ENCODE peak calls at places on chromosomes 11 and 22, in six cellular contexts. One of them, this sample, is unnamed.

GRCh38 chr22:44676441-44677298 is 25.3 kb upstream of the PRR5 start:
- DNase-seq in K562: peak; percentile 84
- DNase-seq in HCT116: no peak
- DNase-seq in WTC11: no peak
- DNase-seq in A549: peak; percentile 28
- DNase-seq in H1: no peak
- DNase-seq in this sample: peak; percentile 66

GRCh38 chr11:12216542-12217422 is 106.4 kb downstream of the MICAL2 start:
- DNase-seq in HCT116: no peak
- DNase-seq in A549: no peak
- DNase-seq in WTC11: no peak
- DNase-seq in K562: no peak
- DNase-seq in H1: no peak
- DNase-seq in this sample: no peak

GRCh38 chr11:79440451-79441158 is at the start of gene TENM4:
- DNase-seq in H1: no peak
- DNase-seq in A549: no peak
- DNase-seq in HCT116: no peak
- DNase-seq in K562: no peak
- DNase-seq in WTC11: peak; percentile 61
- DNase-seq in this sample: no peak

GRCh38 chr11:59707371-59707770 is 6.3 kb downstream of the OR10V1 start:
- DNase-seq in K562: no peak
- DNase-seq in WTC11: no peak
- DNase-seq in HCT116: no peak
- DNase-seq in H1: no peak
- DNase-seq in A549: no peak
- DNase-seq in this sample: no peak

GRCh38 chr11:15958939-15959338 is 397.4 kb downstream of the SOX6 start:
- DNase-seq in A549: no peak
- DNase-seq in K562: no peak
- DNase-seq in H1: no peak
- DNase-seq in WTC11: no peak
- DNase-seq in HCT116: no peak
- DNase-seq in this sample: no peak

GRCh38 chr11:111571829-111572501 is 30.3 kb upstream of the SIK2 start:
- DNase-seq in WTC11: no peak
- DNase-seq in H1: no peak
- DNase-seq in K562: no peak
- DNase-seq in A549: no peak
- DNase-seq in HCT116: no peak
- DNase-seq in this sample: no peak

GRCh38 chr22:24410110-24410856 is 17.1 kb upstream of the ADORA2A start:
- DNase-seq in WTC11: no peak
- DNase-seq in K562: no peak
- DNase-seq in HCT116: no peak
- DNase-seq in H1: no peak
- DNase-seq in A549: no peak
- DNase-seq in this sample: peak; percentile 48

GRCh38 chr11:11177156-11177808 is 175.8 kb downstream of the CSNK2A3 start:
- DNase-seq in K562: no peak
- DNase-seq in A549: no peak
- DNase-seq in H1: no peak
- DNase-seq in HCT116: no peak
- DNase-seq in WTC11: no peak
- DNase-seq in this sample: no peak

GRCh38 chr11:45146072-45147016 is at the start of gene PRDM11:
- DNase-seq in HCT116: peak; percentile 18
- DNase-seq in H1: no peak
- DNase-seq in A549: peak; percentile 80
- DNase-seq in WTC11: peak; percentile 34
- DNase-seq in K562: peak; percentile 85
- DNase-seq in this sample: peak; percentile 65

GRCh38 chr11:46889689-46890475 is 28.5 kb downstream of the LRP4 start:
- DNase-seq in A549: peak; percentile 62
- DNase-seq in K562: peak; percentile 69
- DNase-seq in HCT116: peak; percentile 47
- DNase-seq in WTC11: peak; percentile 80
- DNase-seq in H1: peak; percentile 51
- DNase-seq in this sample: peak; percentile 76

GRCh38 chr22:48784701-48785503 is 1042.8 kb downstream of the BRD1 start:
- DNase-seq in WTC11: no peak
- DNase-seq in H1: no peak
- DNase-seq in K562: no peak
- DNase-seq in HCT116: no peak
- DNase-seq in A549: no peak
- DNase-seq in this sample: no peak

DNA sequence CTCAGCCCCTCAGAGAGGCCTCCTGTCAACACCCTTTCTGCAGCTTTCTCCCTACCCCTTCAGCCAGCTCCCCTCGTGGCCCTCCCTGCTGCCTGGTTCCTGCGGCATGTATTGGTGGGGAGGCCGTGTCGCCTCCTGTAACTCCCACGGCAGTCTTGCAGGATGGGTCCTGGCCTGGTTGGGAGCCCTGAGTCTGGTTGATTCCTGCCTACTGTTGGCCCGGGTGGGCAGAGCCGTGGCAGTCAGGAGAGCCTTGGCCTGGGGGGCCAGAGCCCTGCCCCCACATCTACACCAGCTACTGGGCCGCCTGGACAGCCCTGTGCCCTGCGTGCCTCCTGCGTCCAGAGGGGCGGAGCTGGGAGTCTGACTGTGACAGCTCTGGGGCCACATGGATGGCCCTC is 30.3 kb upstream of the GRAMD4 start:
- DNase-seq in K562: no peak
- DNase-seq in H1: no peak
- DNase-seq in WTC11: peak; percentile 10
- DNase-seq in HCT116: no peak
- DNase-seq in A549: no peak
- DNase-seq in this sample: no peak
- TF ChIP-seq MAX in K562: no peak
- TF ChIP-seq MAX in H1: no peak
- TF ChIP-seq MAX in WTC11: no peak
- TF ChIP-seq MAX in HCT116: no peak
- TF ChIP-seq MAX in A549: no peak
- TF ChIP-seq MAX in this sample: no peak

GRCh38 chr11:104443387-104443786 is 279.4 kb upstream of the PDGFD start:
- DNase-seq in H1: no peak
- DNase-seq in K562: no peak
- DNase-seq in A549: no peak
- DNase-seq in HCT116: no peak
- DNase-seq in WTC11: no peak
- DNase-seq in this sample: no peak

GRCh38 chr11:104442320-104442719 is 278.4 kb upstream of the PDGFD start:
- DNase-seq in A549: no peak
- DNase-seq in WTC11: no peak
- DNase-seq in HCT116: no peak
- DNase-seq in K562: no peak
- DNase-seq in H1: no peak
- DNase-seq in this sample: peak; percentile 81
- TF ChIP-seq MAX in A549: no peak
- TF ChIP-seq MAX in WTC11: no peak
- TF ChIP-seq MAX in HCT116: no peak
- TF ChIP-seq MAX in K562: no peak
- TF ChIP-seq MAX in H1: no peak
- TF ChIP-seq MAX in this sample: no peak

DNA sequence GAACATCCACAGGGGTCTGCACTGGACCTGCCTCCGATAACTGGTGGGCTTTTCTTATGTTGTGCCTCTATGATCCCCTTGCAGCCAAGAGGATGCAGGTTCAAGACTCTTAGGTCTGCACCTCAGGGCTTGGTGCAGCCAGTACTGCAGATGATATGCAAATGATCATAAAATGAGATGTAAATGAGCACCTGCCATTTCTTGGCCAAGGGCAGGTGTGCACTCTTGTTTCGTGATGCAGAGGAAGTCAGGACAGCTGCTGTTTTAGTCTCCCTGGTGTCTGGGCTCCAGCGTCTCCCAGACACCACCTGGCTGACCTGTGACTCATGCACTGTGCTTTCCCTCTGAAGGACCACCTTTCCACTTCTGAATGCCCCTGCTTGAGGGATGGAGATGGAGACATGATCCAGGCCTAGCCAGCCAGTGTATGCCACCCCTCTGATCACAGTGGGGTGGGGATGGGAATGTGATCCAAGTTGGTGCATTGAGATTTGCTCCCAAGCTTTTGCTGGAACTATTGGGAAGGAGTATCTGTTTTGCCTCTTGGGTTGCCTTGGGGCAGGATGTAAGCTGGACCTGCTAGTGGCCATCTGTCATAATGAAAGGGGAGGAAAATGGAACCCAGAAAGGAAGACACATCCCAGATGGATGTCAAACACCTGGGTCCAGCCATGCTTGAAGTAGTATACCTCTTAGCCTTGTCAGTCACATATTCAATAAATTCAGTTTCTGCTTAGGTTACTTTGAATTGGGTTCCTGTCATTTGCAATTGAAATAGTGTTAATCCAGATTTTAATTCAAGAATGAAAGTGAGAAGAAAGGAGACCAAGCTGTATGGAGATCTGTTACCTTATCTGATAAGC is 3.3 kb upstream of the KCNJ11 start:
- DNase-seq in WTC11: no peak
- DNase-seq in HCT116: no peak
- DNase-seq in A549: no peak
- DNase-seq in K562: no peak
- DNase-seq in H1: no peak
- DNase-seq in this sample: no peak
- TF ChIP-seq MAX in WTC11: no peak
- TF ChIP-seq MAX in HCT116: no peak
- TF ChIP-seq MAX in A549: no peak
- TF ChIP-seq MAX in K562: no peak
- TF ChIP-seq MAX in H1: no peak
- TF ChIP-seq MAX in this sample: no peak

GRCh38 chr22:36814796-36815195 is 2.0 kb downstream of the PVALB start:
- DNase-seq in A549: no peak
- DNase-seq in H1: no peak
- DNase-seq in HCT116: no peak
- DNase-seq in K562: no peak
- DNase-seq in WTC11: no peak
- DNase-seq in this sample: no peak

GRCh38 chr22:36807627-36808026 is 9.2 kb downstream of the PVALB start:
- DNase-seq in H1: no peak
- DNase-seq in K562: no peak
- DNase-seq in A549: no peak
- DNase-seq in HCT116: no peak
- DNase-seq in WTC11: no peak
- DNase-seq in this sample: no peak

GRCh38 chr22:36809351-36809750 is 7.5 kb downstream of the PVALB start:
- DNase-seq in WTC11: no peak
- DNase-seq in H1: no peak
- DNase-seq in K562: no peak
- DNase-seq in HCT116: no peak
- DNase-seq in A549: no peak
- DNase-seq in this sample: no peak

GRCh38 chr22:36808611-36809344 is 8.1 kb downstream of the PVALB start:
- DNase-seq in WTC11: no peak
- DNase-seq in H1: no peak
- DNase-seq in HCT116: no peak
- DNase-seq in K562: no peak
- DNase-seq in A549: no peak
- DNase-seq in this sample: no peak

GRCh38 chr22:36811094-36811797 is 5.6 kb downstream of the PVALB start:
- DNase-seq in HCT116: no peak
- DNase-seq in K562: no peak
- DNase-seq in A549: no peak
- DNase-seq in WTC11: no peak
- DNase-seq in H1: no peak
- DNase-seq in this sample: no peak
- TF ChIP-seq MAX in HCT116: no peak
- TF ChIP-seq MAX in K562: no peak
- TF ChIP-seq MAX in A549: no peak
- TF ChIP-seq MAX in WTC11: no peak
- TF ChIP-seq MAX in H1: no peak
- TF ChIP-seq MAX in this sample: no peak

GRCh38 chr22:39493759-39494158 is 8.3 kb upstream of the MIEF1 start:
- DNase-seq in K562: no peak
- DNase-seq in WTC11: no peak
- DNase-seq in H1: no peak
- DNase-seq in A549: no peak
- DNase-seq in HCT116: no peak
- DNase-seq in this sample: no peak

GRCh38 chr22:39498368-39498767 is 3.7 kb upstream of the MIEF1 start:
- DNase-seq in K562: no peak
- DNase-seq in H1: no peak
- DNase-seq in WTC11: no peak
- DNase-seq in HCT116: no peak
- DNase-seq in A549: no peak
- DNase-seq in this sample: no peak

GRCh38 chr22:39494471-39495120 is 7.5 kb upstream of the MIEF1 start:
- DNase-seq in A549: no peak
- DNase-seq in K562: no peak
- DNase-seq in HCT116: no peak
- DNase-seq in WTC11: no peak
- DNase-seq in H1: no peak
- DNase-seq in this sample: no peak

GRCh38 chr22:39498802-39499201 is 3.3 kb upstream of the MIEF1 start:
- DNase-seq in K562: no peak
- DNase-seq in A549: no peak
- DNase-seq in H1: no peak
- DNase-seq in WTC11: no peak
- DNase-seq in HCT116: no peak
- DNase-seq in this sample: no peak

GRCh38 chr22:39496131-39496838 is 5.8 kb upstream of the MIEF1 start:
- DNase-seq in WTC11: peak; percentile 75
- DNase-seq in K562: peak; percentile 37
- DNase-seq in H1: no peak
- DNase-seq in HCT116: peak; percentile 56
- DNase-seq in A549: peak; percentile 48
- DNase-seq in this sample: peak; percentile 80
- TF ChIP-seq MAX in WTC11: no peak
- TF ChIP-seq MAX in K562: peak; percentile 40
- TF ChIP-seq MAX in H1: no peak
- TF ChIP-seq MAX in HCT116: no peak
- TF ChIP-seq MAX in A549: no peak
- TF ChIP-seq MAX in this sample: peak; percentile 24

GRCh38 chr11:108961095-108961494 is 296.2 kb downstream of the DDX10 start:
- DNase-seq in K562: no peak
- DNase-seq in H1: no peak
- DNase-seq in A549: no peak
- DNase-seq in HCT116: no peak
- DNase-seq in WTC11: no peak
- DNase-seq in this sample: peak; percentile 71
- TF ChIP-seq MAX in K562: no peak
- TF ChIP-seq MAX in H1: no peak
- TF ChIP-seq MAX in A549: no peak
- TF ChIP-seq MAX in HCT116: no peak
- TF ChIP-seq MAX in WTC11: no peak
- TF ChIP-seq MAX in this sample: no peak